ENCODE peak calls at places on chromosomes 12 and 14, in nine cellular contexts. One of them, this sample, is unnamed.

GRCh38 chr12:124188059-124188458 is 106.8 kb upstream of the RFLNA start:
- DNase-seq in GM13976: no peak
- DNase-seq in brain microvascular endothelial cell: no peak
- DNase-seq in CD8-positive, alpha-beta T cell: no peak
- DNase-seq in spleen: no peak
- DNase-seq in ascending aorta: no peak
- DNase-seq in keratinocyte: no peak
- DNase-seq in WTC11: no peak
- DNase-seq in psoas muscle: no peak
- DNase-seq in this sample: no peak

GRCh38 chr14:24874514-24875202 is 175.3 kb downstream of the STXBP6 start:
- DNase-seq in GM13976: no peak
- DNase-seq in brain microvascular endothelial cell: no peak
- DNase-seq in CD8-positive, alpha-beta T cell: no peak
- DNase-seq in spleen: no peak
- DNase-seq in ascending aorta: no peak
- DNase-seq in keratinocyte: no peak
- DNase-seq in WTC11: no peak
- DNase-seq in psoas muscle: no peak
- DNase-seq in this sample: no peak

GRCh38 chr14:105843444-105844046 is 317.2 kb downstream of the TMEM121 start:
- DNase-seq in GM13976: no peak
- DNase-seq in brain microvascular endothelial cell: no peak
- DNase-seq in CD8-positive, alpha-beta T cell: peak; percentile 5
- DNase-seq in spleen: peak; percentile 70
- DNase-seq in ascending aorta: no peak
- DNase-seq in keratinocyte: no peak
- DNase-seq in WTC11: no peak
- DNase-seq in psoas muscle: no peak
- DNase-seq in this sample: no peak

GRCh38 chr14:29799718-29800117 is 127.9 kb downstream of the PRKD1 start:
- DNase-seq in GM13976: no peak
- DNase-seq in brain microvascular endothelial cell: no peak
- DNase-seq in CD8-positive, alpha-beta T cell: no peak
- DNase-seq in spleen: no peak
- DNase-seq in ascending aorta: no peak
- DNase-seq in keratinocyte: no peak
- DNase-seq in WTC11: no peak
- DNase-seq in psoas muscle: no peak
- DNase-seq in this sample: no peak

GRCh38 chr14:29906256-29906885 is 21.3 kb downstream of the PRKD1 start:
- DNase-seq in GM13976: no peak
- DNase-seq in brain microvascular endothelial cell: no peak
- DNase-seq in CD8-positive, alpha-beta T cell: no peak
- DNase-seq in spleen: no peak
- DNase-seq in ascending aorta: no peak
- DNase-seq in keratinocyte: no peak
- DNase-seq in WTC11: no peak
- DNase-seq in psoas muscle: no peak
- DNase-seq in this sample: peak; percentile 17

GRCh38 chr12:11584213-11584855 is 65.1 kb upstream of the ETV6 start:
- DNase-seq in GM13976: no peak
- DNase-seq in brain microvascular endothelial cell: no peak
- DNase-seq in CD8-positive, alpha-beta T cell: no peak
- DNase-seq in spleen: no peak
- DNase-seq in ascending aorta: no peak
- DNase-seq in keratinocyte: no peak
- DNase-seq in WTC11: no peak
- DNase-seq in psoas muscle: no peak
- DNase-seq in this sample: no peak

GRCh38 chr14:69619007-69619406 is 7.6 kb downstream of the SUSD6 start:
- DNase-seq in GM13976: no peak
- DNase-seq in brain microvascular endothelial cell: no peak
- DNase-seq in CD8-positive, alpha-beta T cell: no peak
- DNase-seq in spleen: no peak
- DNase-seq in ascending aorta: no peak
- DNase-seq in keratinocyte: no peak
- DNase-seq in WTC11: no peak
- DNase-seq in psoas muscle: no peak
- DNase-seq in this sample: no peak

GRCh38 chr12:88855301-88855700 is 275.0 kb upstream of the KITLG start:
- DNase-seq in GM13976: no peak
- DNase-seq in brain microvascular endothelial cell: no peak
- DNase-seq in CD8-positive, alpha-beta T cell: no peak
- DNase-seq in spleen: no peak
- DNase-seq in ascending aorta: no peak
- DNase-seq in keratinocyte: no peak
- DNase-seq in WTC11: no peak
- DNase-seq in psoas muscle: no peak
- DNase-seq in this sample: no peak

GRCh38 chr14:54493293-54493692 is 4.5 kb upstream of the GMFB start:
- DNase-seq in GM13976: no peak
- DNase-seq in brain microvascular endothelial cell: no peak
- DNase-seq in CD8-positive, alpha-beta T cell: no peak
- DNase-seq in spleen: no peak
- DNase-seq in ascending aorta: no peak
- DNase-seq in keratinocyte: no peak
- DNase-seq in WTC11: peak; percentile 34
- DNase-seq in psoas muscle: no peak
- DNase-seq in this sample: no peak

GRCh38 chr14:68146812-68147211 is 327.2 kb downstream of the RAD51B start:
- DNase-seq in GM13976: no peak
- DNase-seq in brain microvascular endothelial cell: peak; percentile 94
- DNase-seq in CD8-positive, alpha-beta T cell: no peak
- DNase-seq in spleen: no peak
- DNase-seq in ascending aorta: no peak
- DNase-seq in keratinocyte: peak; percentile 48
- DNase-seq in WTC11: no peak
- DNase-seq in psoas muscle: no peak
- DNase-seq in this sample: peak; percentile 91

GRCh38 chr14:94938016-94938415 is 168.1 kb upstream of the GSC start:
- DNase-seq in GM13976: no peak
- DNase-seq in brain microvascular endothelial cell: no peak
- DNase-seq in CD8-positive, alpha-beta T cell: no peak
- DNase-seq in spleen: no peak
- DNase-seq in ascending aorta: no peak
- DNase-seq in keratinocyte: no peak
- DNase-seq in WTC11: no peak
- DNase-seq in psoas muscle: no peak
- DNase-seq in this sample: no peak

GRCh38 chr14:91354221-91354916 is 63.3 kb downstream of the CCDC88C start:
- DNase-seq in GM13976: no peak
- DNase-seq in brain microvascular endothelial cell: no peak
- DNase-seq in CD8-positive, alpha-beta T cell: no peak
- DNase-seq in spleen: peak; percentile 43
- DNase-seq in ascending aorta: no peak
- DNase-seq in keratinocyte: no peak
- DNase-seq in WTC11: no peak
- DNase-seq in psoas muscle: peak; percentile 63
- DNase-seq in this sample: no peak

GRCh38 chr14:69605761-69606160 is 5.6 kb upstream of the SUSD6 start:
- DNase-seq in GM13976: no peak
- DNase-seq in brain microvascular endothelial cell: no peak
- DNase-seq in CD8-positive, alpha-beta T cell: no peak
- DNase-seq in spleen: no peak
- DNase-seq in ascending aorta: no peak
- DNase-seq in keratinocyte: no peak
- DNase-seq in WTC11: no peak
- DNase-seq in psoas muscle: no peak
- DNase-seq in this sample: no peak

GRCh38 chr14:26128931-26129674 is 468.7 kb downstream of the NOVA1 start:
- DNase-seq in GM13976: no peak
- DNase-seq in brain microvascular endothelial cell: peak; percentile 16
- DNase-seq in CD8-positive, alpha-beta T cell: no peak
- DNase-seq in spleen: no peak
- DNase-seq in ascending aorta: no peak
- DNase-seq in keratinocyte: no peak
- DNase-seq in WTC11: no peak
- DNase-seq in psoas muscle: no peak
- DNase-seq in this sample: no peak

GRCh38 chr12:14952295-14952995 is 9.0 kb downstream of the ARHGDIB start:
- DNase-seq in GM13976: peak; percentile 21
- DNase-seq in brain microvascular endothelial cell: peak; percentile 97
- DNase-seq in CD8-positive, alpha-beta T cell: peak; percentile 42
- DNase-seq in spleen: peak; percentile 73
- DNase-seq in ascending aorta: no peak
- DNase-seq in keratinocyte: peak; percentile 70
- DNase-seq in WTC11: no peak
- DNase-seq in psoas muscle: no peak
- DNase-seq in this sample: peak; percentile 92

GRCh38 chr14:101997429-101998336 is 33.3 kb downstream of the DYNC1H1 start:
- DNase-seq in GM13976: no peak
- DNase-seq in brain microvascular endothelial cell: no peak
- DNase-seq in CD8-positive, alpha-beta T cell: no peak
- DNase-seq in spleen: no peak
- DNase-seq in ascending aorta: no peak
- DNase-seq in keratinocyte: no peak
- DNase-seq in WTC11: no peak
- DNase-seq in psoas muscle: no peak
- DNase-seq in this sample: no peak

GRCh38 chr14:101991336-101991735 is 27.0 kb downstream of the DYNC1H1 start:
- DNase-seq in GM13976: peak; percentile 59
- DNase-seq in brain microvascular endothelial cell: no peak
- DNase-seq in CD8-positive, alpha-beta T cell: no peak
- DNase-seq in spleen: no peak
- DNase-seq in ascending aorta: no peak
- DNase-seq in keratinocyte: no peak
- DNase-seq in WTC11: no peak
- DNase-seq in psoas muscle: no peak
- DNase-seq in this sample: no peak

GRCh38 chr14:101986953-101987352 is 22.6 kb downstream of the DYNC1H1 start:
- DNase-seq in GM13976: no peak
- DNase-seq in brain microvascular endothelial cell: no peak
- DNase-seq in CD8-positive, alpha-beta T cell: no peak
- DNase-seq in spleen: no peak
- DNase-seq in ascending aorta: no peak
- DNase-seq in keratinocyte: no peak
- DNase-seq in WTC11: no peak
- DNase-seq in psoas muscle: no peak
- DNase-seq in this sample: no peak

GRCh38 chr14:101988377-101988776 is 24.0 kb downstream of the DYNC1H1 start:
- DNase-seq in GM13976: no peak
- DNase-seq in brain microvascular endothelial cell: no peak
- DNase-seq in CD8-positive, alpha-beta T cell: no peak
- DNase-seq in spleen: no peak
- DNase-seq in ascending aorta: no peak
- DNase-seq in keratinocyte: no peak
- DNase-seq in WTC11: no peak
- DNase-seq in psoas muscle: no peak
- DNase-seq in this sample: no peak

GRCh38 chr14:101992708-101993107 is 28.3 kb downstream of the DYNC1H1 start:
- DNase-seq in GM13976: peak; percentile 69
- DNase-seq in brain microvascular endothelial cell: no peak
- DNase-seq in CD8-positive, alpha-beta T cell: no peak
- DNase-seq in spleen: no peak
- DNase-seq in ascending aorta: no peak
- DNase-seq in keratinocyte: no peak
- DNase-seq in WTC11: no peak
- DNase-seq in psoas muscle: no peak
- DNase-seq in this sample: no peak
- TF ChIP-seq CTCF in GM13976: peak; percentile 39
- TF ChIP-seq CTCF in brain microvascular endothelial cell: no peak
- TF ChIP-seq CTCF in CD8-positive, alpha-beta T cell: no peak
- TF ChIP-seq CTCF in spleen: peak; percentile 45
- TF ChIP-seq CTCF in ascending aorta: no peak
- TF ChIP-seq CTCF in keratinocyte: no peak
- TF ChIP-seq CTCF in WTC11: no peak
- TF ChIP-seq CTCF in psoas muscle: no peak
- TF ChIP-seq CTCF in this sample: no peak

GRCh38 chr14:73467800-73468199 is 9.5 kb upstream of the NUMB start:
- DNase-seq in GM13976: peak; percentile 36
- DNase-seq in brain microvascular endothelial cell: peak; percentile 75
- DNase-seq in CD8-positive, alpha-beta T cell: no peak
- DNase-seq in spleen: no peak
- DNase-seq in ascending aorta: no peak
- DNase-seq in keratinocyte: no peak
- DNase-seq in WTC11: no peak
- DNase-seq in psoas muscle: no peak
- DNase-seq in this sample: peak; percentile 10

GRCh38 chr14:73467377-73467776 is 9.0 kb upstream of the NUMB start:
- DNase-seq in GM13976: no peak
- DNase-seq in brain microvascular endothelial cell: peak; percentile 89
- DNase-seq in CD8-positive, alpha-beta T cell: no peak
- DNase-seq in spleen: peak; percentile 86
- DNase-seq in ascending aorta: no peak
- DNase-seq in keratinocyte: no peak
- DNase-seq in WTC11: no peak
- DNase-seq in psoas muscle: no peak
- DNase-seq in this sample: no peak

GRCh38 chr14:73463411-73463810 is 5.1 kb upstream of the NUMB start:
- DNase-seq in GM13976: no peak
- DNase-seq in brain microvascular endothelial cell: peak; percentile 96
- DNase-seq in CD8-positive, alpha-beta T cell: no peak
- DNase-seq in spleen: peak; percentile 83
- DNase-seq in ascending aorta: peak; percentile 32
- DNase-seq in keratinocyte: peak; percentile 80
- DNase-seq in WTC11: no peak
- DNase-seq in psoas muscle: peak; percentile 47
- DNase-seq in this sample: peak; percentile 93

GRCh38 chr14:73468808-73469386 is 10.6 kb upstream of the NUMB start:
- DNase-seq in GM13976: no peak
- DNase-seq in brain microvascular endothelial cell: peak; percentile 43
- DNase-seq in CD8-positive, alpha-beta T cell: no peak
- DNase-seq in spleen: no peak
- DNase-seq in ascending aorta: no peak
- DNase-seq in keratinocyte: no peak
- DNase-seq in WTC11: no peak
- DNase-seq in psoas muscle: no peak
- DNase-seq in this sample: no peak

GRCh38 chr14:73465833-73466532 is 7.6 kb upstream of the NUMB start:
- DNase-seq in GM13976: no peak
- DNase-seq in brain microvascular endothelial cell: no peak
- DNase-seq in CD8-positive, alpha-beta T cell: no peak
- DNase-seq in spleen: no peak
- DNase-seq in ascending aorta: no peak
- DNase-seq in keratinocyte: no peak
- DNase-seq in WTC11: no peak
- DNase-seq in psoas muscle: no peak
- DNase-seq in this sample: no peak
- TF ChIP-seq CTCF in GM13976: no peak
- TF ChIP-seq CTCF in brain microvascular endothelial cell: no peak
- TF ChIP-seq CTCF in CD8-positive, alpha-beta T cell: no peak
- TF ChIP-seq CTCF in spleen: no peak
- TF ChIP-seq CTCF in ascending aorta: no peak
- TF ChIP-seq CTCF in keratinocyte: no peak
- TF ChIP-seq CTCF in WTC11: no peak
- TF ChIP-seq CTCF in psoas muscle: no peak
- TF ChIP-seq CTCF in this sample: no peak

GRCh38 chr12:109934026-109934425 is 34.0 kb downstream of the TCHP start:
- DNase-seq in GM13976: no peak
- DNase-seq in brain microvascular endothelial cell: no peak
- DNase-seq in CD8-positive, alpha-beta T cell: no peak
- DNase-seq in spleen: no peak
- DNase-seq in ascending aorta: no peak
- DNase-seq in keratinocyte: no peak
- DNase-seq in WTC11: no peak
- DNase-seq in psoas muscle: no peak
- DNase-seq in this sample: no peak
- TF ChIP-seq CTCF in GM13976: no peak
- TF ChIP-seq CTCF in brain microvascular endothelial cell: peak; percentile 77
- TF ChIP-seq CTCF in CD8-positive, alpha-beta T cell: no peak
- TF ChIP-seq CTCF in spleen: no peak
- TF ChIP-seq CTCF in ascending aorta: peak; percentile 18
- TF ChIP-seq CTCF in keratinocyte: no peak
- TF ChIP-seq CTCF in WTC11: no peak
- TF ChIP-seq CTCF in psoas muscle: no peak
- TF ChIP-seq CTCF in this sample: peak; percentile 72

GRCh38 chr12:77686760-77687159 is 143.9 kb upstream of the NAV3 start:
- DNase-seq in GM13976: no peak
- DNase-seq in brain microvascular endothelial cell: peak; percentile 28
- DNase-seq in CD8-positive, alpha-beta T cell: no peak
- DNase-seq in spleen: no peak
- DNase-seq in ascending aorta: no peak
- DNase-seq in keratinocyte: no peak
- DNase-seq in WTC11: no peak
- DNase-seq in psoas muscle: no peak
- DNase-seq in this sample: no peak
- TF ChIP-seq CTCF in GM13976: no peak
- TF ChIP-seq CTCF in brain microvascular endothelial cell: peak; percentile 39
- TF ChIP-seq CTCF in CD8-positive, alpha-beta T cell: no peak
- TF ChIP-seq CTCF in spleen: no peak
- TF ChIP-seq CTCF in ascending aorta: no peak
- TF ChIP-seq CTCF in keratinocyte: no peak
- TF ChIP-seq CTCF in WTC11: no peak
- TF ChIP-seq CTCF in psoas muscle: no peak
- TF ChIP-seq CTCF in this sample: peak; percentile 25